ENCODE peak calls at places on chromosomes 12 and 14, in six cellular contexts. I is AG10803, T is T follicular helper cell, K is NCI-H82, H is lower leg skin, Q is left ventricle myocardium inferior. Y is an unnamed sample.
A peak's percentile ranks its signal among the peaks of the same experiment; 100 is the strongest.

GRCh38 chr12:109460538-109460937 is 16.6 kb downstream of the KCTD10 start:
- DNase-seq in I (no peak), T (no peak), K (no peak), H (no peak), Q (no peak), Y (no peak)

GRCh38 chr14:61116369-61116768 is 135.3 kb downstream of the SLC38A6 start:
- DNase-seq in I (no peak), T (no peak), K (no peak), H (peak; percentile 29), Q (no peak), Y (no peak)

GRCh38 chr14:64942531-64943111 is at the start of gene GPX2:
- DNase-seq in I (no peak), T (no peak), K (no peak), H (peak; percentile 55), Q (no peak), Y (no peak)

GRCh38 chr14:71467419-71467818 is 464.8 kb upstream of the RGS6 start:
- DNase-seq in I (peak; percentile 79), T (no peak), K (no peak), H (no peak), Q (no peak), Y (peak; percentile 63)

GRCh38 chr14:52399104-52399503 is 85.0 kb downstream of the PTGER2 start:
- DNase-seq in I (no peak), T (no peak), K (no peak), H (no peak), Q (no peak), Y (no peak)

GRCh38 chr14:58829594-58829993 is 191.8 kb downstream of the DACT1 start:
- DNase-seq in I (no peak), T (no peak), K (no peak), H (no peak), Q (no peak), Y (no peak)

GRCh38 chr14:76719664-76720063 is 41.6 kb upstream of the VASH1 start:
- DNase-seq in I (no peak), T (no peak), K (no peak), H (no peak), Q (no peak), Y (no peak)

GRCh38 chr12:90611048-90611447 is 343.9 kb downstream of the CCER1 start:
- DNase-seq in I (no peak), T (no peak), K (no peak), H (no peak), Q (no peak), Y (no peak)

GRCh38 chr12:80195143-80195726 is 95.9 kb downstream of the OTOGL start:
- DNase-seq in I (peak; percentile 74), T (no peak), K (peak; percentile 77), H (no peak), Q (no peak), Y (peak; percentile 67)

GRCh38 chr14:77613207-77613606 is 3.2 kb downstream of the SPTLC2 start:
- DNase-seq in I (peak; percentile 40), T (no peak), K (no peak), H (peak; percentile 10), Q (no peak), Y (no peak)

GRCh38 chr12:29427964-29428363 is 47.0 kb upstream of the ERGIC2 start:
- DNase-seq in I (no peak), T (no peak), K (peak; percentile 7), H (no peak), Q (no peak), Y (no peak)

GRCh38 chr14:87133073-87133815 is 859.7 kb downstream of the GALC start:
- DNase-seq in I (peak; percentile 91), T (no peak), K (no peak), H (no peak), Q (peak; percentile 19), Y (peak; percentile 32)

GRCh38 chr12:53623526-53623925 is 2.7 kb downstream of the ATF7 start:
- DNase-seq in I (peak; percentile 61), T (no peak), K (no peak), H (no peak), Q (no peak), Y (peak; percentile 31)

GRCh38 chr12:107399061-107399460 is 286.5 kb upstream of the PWP1 start:
- DNase-seq in I (peak; percentile 38), T (no peak), K (no peak), H (no peak), Q (no peak), Y (no peak)

GRCh38 chr14:69600304-69600891 is 11.0 kb upstream of the SUSD6 start:
- DNase-seq in I (no peak), T (no peak), K (no peak), H (no peak), Q (no peak), Y (no peak)

GRCh38 chr12:106284294-106285105 is 18.0 kb upstream of the TCP11L2 start:
- DNase-seq in I (peak; percentile 35), T (no peak), K (no peak), H (peak; percentile 13), Q (no peak), Y (no peak)